ENCODE peak calls at places on chromosome 11, in six cellular contexts. One of them, this sample, is unnamed.

GRCh38 chr11:57224537-57224936 is 12.5 kb downstream of the APLNR start:
- DNase-seq in WTC11: no peak
- DNase-seq in activated T-cell treated with anti-CD3 and anti-CD28 coated beads for 1 hour: no peak
- DNase-seq in hypothalamus: no peak
- DNase-seq in stimulated activated CD4-positive, alpha-beta T cell treated with anti-CD3 and anti-CD28 coated beads, TNF-alpha, amount 100 ng/mL, for 48 hours: no peak
- DNase-seq in GOT3: no peak
- DNase-seq in this sample: no peak

GRCh38 chr11:94513091-94513490 is 830 bp downstream of the C11orf97 start:
- DNase-seq in WTC11: no peak
- DNase-seq in activated T-cell treated with anti-CD3 and anti-CD28 coated beads for 1 hour: no peak
- DNase-seq in hypothalamus: no peak
- DNase-seq in stimulated activated CD4-positive, alpha-beta T cell treated with anti-CD3 and anti-CD28 coated beads, TNF-alpha, amount 100 ng/mL, for 48 hours: no peak
- DNase-seq in GOT3: no peak
- DNase-seq in this sample: no peak

GRCh38 chr11:126357055-126357962 is 1.8 kb downstream of the ST3GAL4 start:
- DNase-seq in WTC11: no peak
- DNase-seq in activated T-cell treated with anti-CD3 and anti-CD28 coated beads for 1 hour: no peak
- DNase-seq in hypothalamus: no peak
- DNase-seq in stimulated activated CD4-positive, alpha-beta T cell treated with anti-CD3 and anti-CD28 coated beads, TNF-alpha, amount 100 ng/mL, for 48 hours: no peak
- DNase-seq in GOT3: no peak
- DNase-seq in this sample: no peak

GRCh38 chr11:17986007-17986710 is 26.7 kb downstream of the SERGEF start:
- DNase-seq in WTC11: no peak
- DNase-seq in activated T-cell treated with anti-CD3 and anti-CD28 coated beads for 1 hour: no peak
- DNase-seq in hypothalamus: no peak
- DNase-seq in stimulated activated CD4-positive, alpha-beta T cell treated with anti-CD3 and anti-CD28 coated beads, TNF-alpha, amount 100 ng/mL, for 48 hours: no peak
- DNase-seq in GOT3: no peak
- DNase-seq in this sample: no peak

GRCh38 chr11:123707606-123708205 is 33.8 kb downstream of the ZNF202 start:
- DNase-seq in WTC11: peak
- DNase-seq in activated T-cell treated with anti-CD3 and anti-CD28 coated beads for 1 hour: peak
- DNase-seq in hypothalamus: peak
- DNase-seq in stimulated activated CD4-positive, alpha-beta T cell treated with anti-CD3 and anti-CD28 coated beads, TNF-alpha, amount 100 ng/mL, for 48 hours: peak
- DNase-seq in GOT3: no peak
- DNase-seq in this sample: peak

GRCh38 chr11:118560806-118561205 is 4.9 kb downstream of the IFT46 start:
- DNase-seq in WTC11: no peak
- DNase-seq in activated T-cell treated with anti-CD3 and anti-CD28 coated beads for 1 hour: no peak
- DNase-seq in hypothalamus: no peak
- DNase-seq in stimulated activated CD4-positive, alpha-beta T cell treated with anti-CD3 and anti-CD28 coated beads, TNF-alpha, amount 100 ng/mL, for 48 hours: no peak
- DNase-seq in GOT3: no peak
- DNase-seq in this sample: no peak

GRCh38 chr11:72786305-72787261 is 7.3 kb downstream of the STARD10 start:
- DNase-seq in WTC11: no peak
- DNase-seq in activated T-cell treated with anti-CD3 and anti-CD28 coated beads for 1 hour: no peak
- DNase-seq in hypothalamus: no peak
- DNase-seq in stimulated activated CD4-positive, alpha-beta T cell treated with anti-CD3 and anti-CD28 coated beads, TNF-alpha, amount 100 ng/mL, for 48 hours: no peak
- DNase-seq in GOT3: no peak
- DNase-seq in this sample: no peak

GRCh38 chr11:63845911-63846310 is 7.0 kb downstream of the MARK2 start:
- DNase-seq in WTC11: no peak
- DNase-seq in activated T-cell treated with anti-CD3 and anti-CD28 coated beads for 1 hour: no peak
- DNase-seq in hypothalamus: no peak
- DNase-seq in stimulated activated CD4-positive, alpha-beta T cell treated with anti-CD3 and anti-CD28 coated beads, TNF-alpha, amount 100 ng/mL, for 48 hours: no peak
- DNase-seq in GOT3: no peak
- DNase-seq in this sample: no peak

GRCh38 chr11:34052608-34053160 is 1.2 kb downstream of the CAPRIN1 start:
- DNase-seq in WTC11: no peak
- DNase-seq in activated T-cell treated with anti-CD3 and anti-CD28 coated beads for 1 hour: peak
- DNase-seq in hypothalamus: peak
- DNase-seq in stimulated activated CD4-positive, alpha-beta T cell treated with anti-CD3 and anti-CD28 coated beads, TNF-alpha, amount 100 ng/mL, for 48 hours: peak
- DNase-seq in GOT3: no peak
- DNase-seq in this sample: peak

GRCh38 chr11:65427691-65428577 is 5.3 kb downstream of the NEAT1 start:
- DNase-seq in WTC11: no peak
- DNase-seq in activated T-cell treated with anti-CD3 and anti-CD28 coated beads for 1 hour: no peak
- DNase-seq in hypothalamus: no peak
- DNase-seq in stimulated activated CD4-positive, alpha-beta T cell treated with anti-CD3 and anti-CD28 coated beads, TNF-alpha, amount 100 ng/mL, for 48 hours: no peak
- DNase-seq in GOT3: no peak
- DNase-seq in this sample: no peak

GRCh38 chr11:119643212-119643877 is 85.7 kb downstream of the NECTIN1 start:
- DNase-seq in WTC11: no peak
- DNase-seq in activated T-cell treated with anti-CD3 and anti-CD28 coated beads for 1 hour: no peak
- DNase-seq in hypothalamus: no peak
- DNase-seq in stimulated activated CD4-positive, alpha-beta T cell treated with anti-CD3 and anti-CD28 coated beads, TNF-alpha, amount 100 ng/mL, for 48 hours: no peak
- DNase-seq in GOT3: no peak
- DNase-seq in this sample: no peak

GRCh38 chr11:110182886-110183285 is 89.7 kb downstream of the ZC3H12C start:
- DNase-seq in WTC11: no peak
- DNase-seq in activated T-cell treated with anti-CD3 and anti-CD28 coated beads for 1 hour: no peak
- DNase-seq in hypothalamus: no peak
- DNase-seq in stimulated activated CD4-positive, alpha-beta T cell treated with anti-CD3 and anti-CD28 coated beads, TNF-alpha, amount 100 ng/mL, for 48 hours: no peak
- DNase-seq in GOT3: no peak
- DNase-seq in this sample: no peak

GRCh38 chr11:1926156-1927031 is 6.9 kb downstream of the TNNT3 start:
- DNase-seq in WTC11: no peak
- DNase-seq in activated T-cell treated with anti-CD3 and anti-CD28 coated beads for 1 hour: no peak
- DNase-seq in hypothalamus: no peak
- DNase-seq in stimulated activated CD4-positive, alpha-beta T cell treated with anti-CD3 and anti-CD28 coated beads, TNF-alpha, amount 100 ng/mL, for 48 hours: no peak
- DNase-seq in GOT3: no peak
- DNase-seq in this sample: no peak

GRCh38 chr11:134441706-134442105 is 29.7 kb upstream of the B3GAT1 start:
- DNase-seq in WTC11: no peak
- DNase-seq in activated T-cell treated with anti-CD3 and anti-CD28 coated beads for 1 hour: no peak
- DNase-seq in hypothalamus: no peak
- DNase-seq in stimulated activated CD4-positive, alpha-beta T cell treated with anti-CD3 and anti-CD28 coated beads, TNF-alpha, amount 100 ng/mL, for 48 hours: no peak
- DNase-seq in GOT3: no peak
- DNase-seq in this sample: no peak

GRCh38 chr11:134052395-134052987 is 16.4 kb upstream of the JAM3 start:
- DNase-seq in WTC11: no peak
- DNase-seq in activated T-cell treated with anti-CD3 and anti-CD28 coated beads for 1 hour: no peak
- DNase-seq in hypothalamus: no peak
- DNase-seq in stimulated activated CD4-positive, alpha-beta T cell treated with anti-CD3 and anti-CD28 coated beads, TNF-alpha, amount 100 ng/mL, for 48 hours: no peak
- DNase-seq in GOT3: no peak
- DNase-seq in this sample: no peak

GRCh38 chr11:32259641-32260081 is 168.8 kb downstream of the RCN1 start:
- DNase-seq in WTC11: no peak
- DNase-seq in activated T-cell treated with anti-CD3 and anti-CD28 coated beads for 1 hour: no peak
- DNase-seq in hypothalamus: no peak
- DNase-seq in stimulated activated CD4-positive, alpha-beta T cell treated with anti-CD3 and anti-CD28 coated beads, TNF-alpha, amount 100 ng/mL, for 48 hours: no peak
- DNase-seq in GOT3: no peak
- DNase-seq in this sample: no peak

GRCh38 chr11:79173615-79174014 is 267.2 kb downstream of the TENM4 start:
- DNase-seq in WTC11: no peak
- DNase-seq in activated T-cell treated with anti-CD3 and anti-CD28 coated beads for 1 hour: no peak
- DNase-seq in hypothalamus: no peak
- DNase-seq in stimulated activated CD4-positive, alpha-beta T cell treated with anti-CD3 and anti-CD28 coated beads, TNF-alpha, amount 100 ng/mL, for 48 hours: no peak
- DNase-seq in GOT3: no peak
- DNase-seq in this sample: no peak

GRCh38 chr11:120431633-120432032 is 79.9 kb upstream of the GRIK4 start:
- DNase-seq in WTC11: peak
- DNase-seq in activated T-cell treated with anti-CD3 and anti-CD28 coated beads for 1 hour: no peak
- DNase-seq in hypothalamus: no peak
- DNase-seq in stimulated activated CD4-positive, alpha-beta T cell treated with anti-CD3 and anti-CD28 coated beads, TNF-alpha, amount 100 ng/mL, for 48 hours: no peak
- DNase-seq in GOT3: no peak
- DNase-seq in this sample: no peak

This sample was measured in stimulated activated naive B cell treated with anti-CD40 and anti-IgM and Interleukin-4, amounts not matched to agents 10 μg/mL and 1 μg/mL and 100 μg/mL, for 72 hours.